ENCODE peak calls at places on chromosomes 4 and X, in four cellular contexts. A, O, X and M are unnamed samples.

GRCh38 chr4:137700751-137701150 is 168.5 kb upstream of the PCDH18 start:
- DNase-seq in X (no peak), O (no peak), A (no peak), M (no peak)

GRCh38 chrX:103157511-103158316 is 57.2 kb upstream of the BEX4 start:
- DNase-seq in X (no peak), A (no peak), O (peak), M (peak)

GRCh38 chrX:54748626-54749025 is 49.4 kb downstream of the ITIH6 start:
- DNase-seq in A (no peak), O (no peak), X (no peak), M (no peak)

GRCh38 chr4:3879681-3880594 is 113.8 kb downstream of the ADRA2C start:
- DNase-seq in O (no peak), X (no peak), A (peak), M (no peak)

GRCh38 chr4:162891788-162892707 is 274.6 kb downstream of the NAF1 start:
- DNase-seq in X (peak), O (no peak), A (no peak), M (no peak)

GRCh38 chrX:16445166-16445752 is 204.7 kb upstream of the S100G start:
- DNase-seq in A (peak), X (no peak), O (peak), M (peak)

GRCh38 chr4:81237791-81238190 is 22.8 kb upstream of the PRKG2 start:
- DNase-seq in A (no peak), O (no peak), X (no peak), M (no peak)

GRCh38 chr4:2399216-2399615 is 19.2 kb downstream of the ZFYVE28 start:
- DNase-seq in O (no peak), A (no peak), X (no peak), M (no peak)

GRCh38 chr4:77220841-77221613 is 64.0 kb downstream of the CCNG2 start:
- DNase-seq in A (no peak), O (no peak), X (no peak), M (no peak)

GRCh38 chr4:182928061-182928460 is 10.9 kb upstream of the DCTD start:
- DNase-seq in A (peak), O (no peak), X (no peak), M (no peak)

GRCh38 chr4:37865450-37865849 is 25.4 kb upstream of the TBC1D1 start:
- DNase-seq in A (no peak), O (no peak), X (no peak), M (no peak)

GRCh38 chr4:24980064-24980690 is 50.6 kb downstream of the LGI2 start:
- DNase-seq in A (peak), O (peak), X (peak), M (peak)

GRCh38 chr4:54227261-54228063 is 1.6 kb upstream of the PDGFRA start:
- DNase-seq in O (no peak), A (peak), X (no peak), M (no peak)

GRCh38 chr4:183099537-183100297 is 660 bp downstream of the WWC2 start:
- DNase-seq in O (peak), X (no peak), A (peak), M (peak)

GRCh38 chr4:86670298-86670697 is 76.2 kb downstream of the PTPN13 start:
- DNase-seq in A (no peak), O (no peak), X (no peak), M (no peak)

GRCh38 chr4:28686618-28687017 is 1826.0 kb downstream of the STIM2 start:
- DNase-seq in X (no peak), A (peak), O (peak), M (peak)

GRCh38 chr4:4386736-4387392 is at the start of gene NSG1:
- DNase-seq in A (peak), X (no peak), O (peak), M (no peak)

GRCh38 chr4:55947912-55948725 is 626 bp upstream of the CEP135 start:
- DNase-seq in A (no peak), X (peak), O (peak), M (peak)

GRCh38 chr4:93865650-93866049 is 37.1 kb downstream of the ATOH1 start:
- DNase-seq in A (no peak), O (no peak), X (no peak), M (no peak)

GRCh38 chrX:65528705-65529340 is 5.8 kb downstream of the LAS1L start:
- DNase-seq in X (no peak), O (peak), A (peak), M (no peak)

GRCh38 chr4:155789391-155789790 is 30.6 kb downstream of the GUCY1B1 start:
- DNase-seq in X (no peak), O (no peak), A (no peak), M (no peak)

GRCh38 chr4:86972997-86973396 is 38.2 kb downstream of the AFF1 start:
- DNase-seq in X (no peak), A (peak), O (no peak), M (peak)

GRCh38 chr4:150078041-150078995 is at the start of gene DCLK2:
- DNase-seq in X (no peak), O (peak), A (peak), M (no peak)
- TF ChIP-seq CREM in X (no peak), O (no peak), A (no peak), M (no peak)

GRCh38 chr4:169263791-169264392 is 6.9 kb downstream of the SH3RF1 start:
- DNase-seq in X (no peak), A (no peak), O (no peak), M (no peak)
- TF ChIP-seq CREM in X (no peak), A (no peak), O (no peak), M (no peak)

GRCh38 chrX:17817242-17817641 is 43.9 kb downstream of the RAI2 start:
- DNase-seq in X (no peak), O (no peak), A (no peak), M (no peak)

GRCh38 chrX:17813277-17813676 is 47.8 kb downstream of the RAI2 start:
- DNase-seq in A (no peak), O (no peak), X (no peak), M (no peak)

GRCh38 chrX:17812763-17813162 is 48.3 kb downstream of the RAI2 start:
- DNase-seq in X (no peak), A (no peak), O (peak), M (no peak)

GRCh38 chrX:17814059-17814458 is 47.0 kb downstream of the RAI2 start:
- DNase-seq in A (no peak), O (no peak), X (no peak), M (no peak)

GRCh38 chrX:17814557-17814956 is 46.5 kb downstream of the RAI2 start:
- DNase-seq in A (no peak), X (no peak), O (no peak), M (no peak)
- TF ChIP-seq CREM in A (no peak), X (no peak), O (no peak), M (no peak)

GRCh38 chr4:110850461-110851447 is 227.9 kb upstream of the PITX2 start:
- DNase-seq in O (no peak), X (no peak), A (peak), M (no peak)
- TF ChIP-seq CREM in O (no peak), X (no peak), A (no peak), M (no peak)

GRCh38 chr4:8507251-8507570 is 66.6 kb downstream of the TRMT44 start:
- DNase-seq in O (no peak), A (no peak), X (no peak), M (no peak)
- TF ChIP-seq CREM in O (no peak), A (no peak), X (no peak), M (no peak)

DNA sequence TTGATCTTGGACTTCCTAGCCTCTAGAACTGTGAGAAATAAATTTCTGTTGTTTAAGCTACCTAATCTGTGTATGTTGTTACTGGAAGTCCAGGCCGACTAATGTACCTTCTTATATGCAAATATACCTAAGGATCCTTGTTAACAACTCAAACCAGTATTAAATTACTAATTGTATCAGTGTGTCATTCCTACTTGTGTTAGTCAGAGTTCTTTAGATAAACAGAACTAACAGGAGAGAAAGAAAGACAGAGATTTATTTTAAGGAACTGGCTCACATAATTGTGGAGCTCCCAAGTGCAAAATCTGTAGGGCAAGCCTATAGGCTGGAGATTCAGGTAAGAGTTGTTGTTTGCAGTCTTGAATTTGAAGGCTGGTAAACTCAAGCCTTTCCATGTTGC is 120.0 kb downstream of the ADGRL3 start:
- DNase-seq in A (no peak), X (no peak), O (no peak), M (no peak)
- TF ChIP-seq CREM in A (no peak), X (no peak), O (no peak), M (no peak)

GRCh38 chrX:130418740-130419139 is 17.0 kb downstream of the RBMX2 start:
- DNase-seq in O (no peak), A (no peak), X (no peak), M (no peak)
- TF ChIP-seq CREM in O (no peak), A (no peak), X (no peak), M (no peak)